ENCODE peak calls at places on chromosomes 4 and X, in four cellular contexts. L is GM06990, C is RWPE2, H is stomach. K is an unnamed sample.
A peak's percentile ranks its signal among the peaks of the same experiment; 100 is the strongest.

GRCh38 chrX:53288173-53288572 is 6.8 kb upstream of the IQSEC2 start:
- DNase-seq in H (no peak), L (no peak), C (no peak), K (no peak)

GRCh38 chr4:18689308-18689915 is 667.9 kb upstream of the LCORL start:
- DNase-seq in L (no peak), C (no peak), H (peak; percentile 55), K (peak; percentile 86)

GRCh38 chr4:81518762-81519427 is 47.2 kb upstream of the RASGEF1B start:
- DNase-seq in L (no peak), H (no peak), C (no peak), K (no peak)

GRCh38 chr4:72430050-72430449 is 139.0 kb downstream of the ADAMTS3 start:
- DNase-seq in H (no peak), C (no peak), L (no peak), K (peak; percentile 11)

GRCh38 chr4:53706422-53707032 is 115.2 kb upstream of the LNX1 start:
- DNase-seq in C (no peak), L (peak; percentile 40), H (no peak), K (peak; percentile 87)

GRCh38 chr4:41323706-41324105 is 67.0 kb downstream of the UCHL1 start:
- DNase-seq in L (no peak), C (no peak), H (no peak), K (peak; percentile 6)

GRCh38 chrX:1465261-1466231 is 12.8 kb upstream of the ASMTL start:
- DNase-seq in C (no peak), H (peak; percentile 17), L (no peak), K (no peak)

GRCh38 chr4:38194202-38194601 is 234.0 kb downstream of the PTTG2 start:
- DNase-seq in H (no peak), L (no peak), C (no peak), K (no peak)

GRCh38 chr4:113784497-113785254 is 23.1 kb upstream of the CAMK2D start:
- DNase-seq in C (no peak), L (no peak), H (no peak), K (peak; percentile 98)

GRCh38 chr4:78612398-78613005 is 60.9 kb downstream of the ANXA3 start:
- DNase-seq in L (no peak), C (no peak), H (no peak), K (peak; percentile 77)

GRCh38 chrX:40278340-40279090 is 180.8 kb upstream of the BCOR start:
- DNase-seq in C (no peak), H (no peak), L (no peak), K (peak; percentile 28)

GRCh38 chr4:173001571-173001970 is 167.0 kb upstream of the GALNT7 start:
- DNase-seq in H (no peak), C (no peak), L (no peak), K (peak; percentile 74)

GRCh38 chrX:119654112-119654531 is 38.8 kb downstream of the SEPTIN6 start:
- DNase-seq in L (no peak), H (no peak), C (no peak), K (peak; percentile 89)

GRCh38 chr4:161919442-161920220 is 244.2 kb downstream of the FSTL5 start:
- DNase-seq in H (no peak), L (no peak), C (no peak), K (no peak)

GRCh38 chr4:176360446-176360845 is 40.7 kb downstream of the SPCS3 start:
- DNase-seq in H (no peak), C (no peak), L (no peak), K (no peak)

GRCh38 chrX:40090961-40091360 is 6.8 kb downstream of the BCOR start:
- DNase-seq in L (no peak), C (no peak), H (no peak), K (no peak)

GRCh38 chrX:108020631-108021030 is 24.2 kb upstream of the VSIG1 start:
- DNase-seq in C (no peak), H (no peak), L (no peak), K (peak; percentile 43)

GRCh38 chr4:119286377-119287002 is 35.4 kb downstream of the FABP2 start:
- DNase-seq in L (no peak), C (no peak), H (no peak), K (peak; percentile 93)

GRCh38 chr4:38560763-38561558 is 103.0 kb upstream of the KLF3 start:
- DNase-seq in H (no peak), C (no peak), L (peak; percentile 57), K (no peak)

GRCh38 chr4:57065730-57066482 is 44.3 kb downstream of the IGFBP7 start:
- DNase-seq in C (no peak), H (no peak), L (no peak), K (no peak)

GRCh38 chr4:57064120-57064519 is 46.1 kb downstream of the IGFBP7 start:
- DNase-seq in C (no peak), L (no peak), H (no peak), K (no peak)

GRCh38 chr4:57063518-57063917 is 46.7 kb downstream of the IGFBP7 start:
- DNase-seq in C (no peak), H (no peak), L (no peak), K (no peak)

GRCh38 chr4:57068237-57068981 is 41.8 kb downstream of the IGFBP7 start:
- DNase-seq in H (no peak), L (no peak), C (no peak), K (no peak)

GRCh38 chr4:57064811-57065711 is 45.1 kb downstream of the IGFBP7 start:
- DNase-seq in L (no peak), H (peak; percentile 28), C (no peak), K (peak; percentile 97)
- H3K4me3 ChIP-seq in L (no peak overlapping the region), H (no peak overlapping the region), C (no peak overlapping the region), K (peak overlapping the region; percentile 6)

DNA sequence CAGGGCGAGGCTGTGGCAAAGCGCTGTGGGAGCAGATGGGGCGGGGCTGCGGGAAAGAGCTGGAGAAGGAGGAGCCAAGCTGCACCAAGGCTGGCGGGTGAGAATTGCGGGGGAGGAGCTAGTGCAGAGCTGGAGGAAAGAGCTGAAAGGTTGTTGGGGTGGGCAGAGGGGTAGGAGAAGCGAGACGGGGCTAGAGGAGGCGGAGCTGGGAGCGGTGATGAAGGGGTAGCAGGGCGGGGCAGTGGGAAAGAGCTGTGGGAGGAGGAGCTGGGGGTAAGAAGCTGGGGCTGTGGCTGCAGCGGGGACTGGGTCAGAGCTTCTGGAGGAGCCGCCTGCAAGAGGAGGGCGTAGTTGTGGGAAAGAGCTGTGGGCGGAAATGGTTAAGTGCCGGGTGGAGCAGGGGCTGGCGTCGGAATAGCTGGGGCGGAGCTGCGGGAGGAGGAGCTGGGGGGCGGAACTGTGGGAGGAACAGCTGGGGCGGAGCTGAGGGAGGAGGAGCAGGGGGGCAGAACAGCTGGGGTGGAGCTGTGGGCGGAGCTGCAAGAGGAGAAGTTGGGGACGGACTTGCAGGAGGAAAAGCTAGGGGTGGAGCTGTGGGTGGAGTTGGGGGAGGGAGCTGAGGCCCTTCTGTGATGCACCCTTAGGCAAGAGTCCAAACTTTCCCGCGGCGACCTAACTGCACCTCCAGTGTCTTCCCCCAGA is 1.9 kb upstream of the EOLA2 start:
- DNase-seq in C (peak; percentile 90), L (peak; percentile 93), H (peak; percentile 91), K (peak; percentile 99)
- TF ChIP-seq CTCF in C (no peak), L (peak; percentile 26), H (no peak), K (peak; percentile 68)

DNA sequence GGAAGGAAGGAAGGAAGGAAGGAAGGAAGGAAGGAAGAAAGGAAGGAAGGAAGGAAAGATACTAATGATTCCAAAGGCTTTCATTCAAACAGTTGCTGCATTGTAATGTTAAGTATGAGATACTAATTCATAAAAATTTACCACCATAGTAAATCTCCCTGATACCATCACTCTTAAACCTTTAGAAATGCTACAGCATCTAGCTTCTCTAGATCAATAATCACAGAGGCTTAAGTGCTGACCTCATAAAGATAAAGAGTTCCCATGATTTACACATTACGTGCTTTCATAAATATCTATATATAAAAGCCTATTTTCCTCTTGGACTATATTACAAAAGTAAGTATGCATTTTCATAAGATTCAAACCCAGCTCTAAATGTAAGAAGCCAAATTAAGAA is 36.4 kb downstream of the F9 start:
- DNase-seq in H (no peak), L (no peak), C (no peak), K (no peak)
- H3K4me3 ChIP-seq in H (no peak overlapping the region), L (no peak overlapping the region), C (no peak overlapping the region), K (no peak overlapping the region)

DNA sequence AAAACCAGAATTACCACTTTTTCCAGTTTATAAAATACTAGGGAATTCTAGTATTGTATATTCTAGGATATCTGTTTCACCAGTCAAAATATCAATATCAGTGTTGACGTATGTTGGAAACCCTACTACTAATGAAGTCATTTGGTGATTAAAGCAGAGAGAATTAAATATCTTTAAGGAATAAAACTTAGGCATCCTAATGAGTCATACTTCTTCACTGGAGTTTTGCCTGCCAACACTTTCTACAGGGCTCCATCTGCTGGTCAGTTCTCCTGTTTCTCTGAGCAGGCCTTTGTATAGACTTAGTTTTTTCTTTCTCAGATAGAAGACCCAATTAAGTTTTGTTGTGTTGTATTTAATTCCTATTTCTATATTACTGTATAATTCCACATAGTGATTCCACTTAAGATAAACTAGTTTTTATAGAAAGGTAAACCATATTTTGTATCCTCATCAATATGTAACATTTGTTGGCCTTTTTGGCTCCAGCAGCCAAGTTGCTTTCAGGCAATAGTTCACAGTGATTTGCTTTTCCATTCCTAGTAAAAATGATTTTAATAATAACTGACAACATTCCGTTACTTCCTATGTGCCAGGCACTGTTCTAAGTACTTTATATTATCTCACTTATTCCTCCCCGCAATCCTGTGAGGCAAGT is 3.5 kb downstream of the AP1AR start:
- DNase-seq in C (no peak), H (peak; percentile 74), L (peak; percentile 11), K (peak; percentile 93)
- TF ChIP-seq CTCF in C (peak; percentile 95), H (no peak), L (peak; percentile 75), K (peak; percentile 89)

K was measured in choroid plexus epithelial cell.